ENCODE peak calls at places on chromosome X, in seven cellular contexts. R is HepG2, S is esophagus muscularis mucosa, M is AG09319, F is HFFc6, U is cardiac muscle cell, P is brain microvascular endothelial cell. Y is an unnamed sample.

GRCh38 chrX:15334561-15334960 is 762 bp downstream of the PIGA start:
- DNase-seq in P (peak), U (peak), F (peak), S (no peak), R (no peak), M (no peak), Y (no peak)

GRCh38 chrX:47218920-47219815 is 687 bp downstream of the CDK16 start:
- DNase-seq in P (no peak), M (no peak), R (no peak), S (no peak), U (peak), F (no peak), Y (peak)

GRCh38 chrX:44432641-44433040 is 89.2 kb upstream of the EFHC2 start:
- DNase-seq in S (no peak), M (no peak), U (peak), F (no peak), P (no peak), R (no peak), Y (no peak)

GRCh38 chrX:30659421-30659820 is 6.2 kb downstream of the GK start:
- DNase-seq in M (no peak), S (no peak), P (peak), F (peak), U (peak), R (no peak), Y (no peak)

GRCh38 chrX:153885968-153886903 is at the start of gene L1CAM:
- DNase-seq in F (no peak), M (no peak), P (no peak), S (no peak), R (no peak), U (no peak), Y (peak)

GRCh38 chrX:56786889-56787733 is 58.1 kb downstream of the NBDY start:
- DNase-seq in S (no peak), P (no peak), F (no peak), R (no peak), U (no peak), M (no peak), Y (peak)

GRCh38 chrX:48834383-48834709 is 1.1 kb downstream of the PCSK1N start:
- DNase-seq in U (no peak), M (no peak), F (no peak), S (no peak), P (no peak), R (no peak), Y (no peak)

GRCh38 chrX:14039344-14039743 is 9.7 kb upstream of the GEMIN8 start:
- DNase-seq in U (peak), F (peak), P (peak), M (no peak), S (no peak), R (peak), Y (no peak)

GRCh38 chrX:136608295-136608933 is 39.5 kb upstream of the CD40LG start:
- DNase-seq in S (no peak), U (peak), R (no peak), P (no peak), M (no peak), F (no peak), Y (no peak)

GRCh38 chrX:49039598-49040375 is 3.4 kb downstream of the TFE3 start:
- DNase-seq in P (peak), R (peak), F (peak), M (peak), S (peak), U (peak), Y (no peak)

GRCh38 chrX:40623665-40624064 is 437 bp downstream of the MPC1L start:
- DNase-seq in P (no peak), R (no peak), M (no peak), U (no peak), S (no peak), F (no peak), Y (no peak)

GRCh38 chrX:48580662-48581061 is 6.4 kb downstream of the RBM3 start:
- DNase-seq in F (no peak), R (no peak), M (no peak), P (no peak), S (no peak), U (no peak), Y (no peak)

GRCh38 chrX:56994375-56995270 is 718 bp downstream of the SPIN3 start:
- DNase-seq in U (peak), S (no peak), R (no peak), F (no peak), P (no peak), M (no peak), Y (no peak)

GRCh38 chrX:71095555-71095970 is at the start of gene FOXO4:
- DNase-seq in R (peak), F (peak), M (peak), S (peak), P (peak), U (peak), Y (peak)

GRCh38 chrX:2568125-2568524 is 67.3 kb upstream of the DHRSX start:
- DNase-seq in P (no peak), U (no peak), M (no peak), S (no peak), R (no peak), F (no peak), Y (no peak)

GRCh38 chrX:95071052-95071451 is 1397.0 kb downstream of the FAM133A start:
- DNase-seq in U (peak), M (no peak), P (no peak), F (no peak), R (no peak), S (no peak), Y (no peak)

GRCh38 chrX:55489315-55490009 is at the start of gene USP51:
- DNase-seq in P (peak), M (peak), F (no peak), S (peak), U (peak), R (no peak), Y (no peak)

DNA sequence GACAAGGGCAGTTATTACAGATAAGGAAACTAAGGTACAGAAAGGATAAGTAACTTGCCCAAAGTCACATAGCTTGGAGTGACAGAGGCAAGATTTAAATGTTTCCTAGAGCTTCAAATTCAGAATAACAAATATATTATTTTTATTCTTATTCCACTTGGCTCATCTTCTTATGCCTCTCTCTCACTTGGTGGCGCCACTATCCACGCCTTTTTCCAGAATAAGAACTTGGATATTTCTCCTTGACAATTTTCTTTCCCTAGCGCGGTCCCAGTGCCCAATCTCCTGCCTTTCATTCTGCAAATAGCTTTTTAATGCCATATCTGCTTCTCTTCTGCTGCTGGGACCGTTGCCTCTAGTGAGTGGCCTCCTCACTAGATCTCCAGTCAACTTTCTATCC is 78.5 kb downstream of the MSN start:
- DNase-seq in S (no peak), U (peak), M (no peak), F (no peak), P (no peak), R (no peak), Y (no peak)
- TF ChIP-seq CTCF in S (no peak), U (peak), M (no peak), F (peak), P (peak), R (no peak), Y (peak)

GRCh38 chrX:107894038-107894437 is 68.4 kb downstream of the MID2 start:
- DNase-seq in S (no peak), F (peak), P (peak), M (no peak), R (peak), U (peak), Y (no peak)
- TF ChIP-seq CTCF in S (peak), F (peak), P (peak), M (peak), R (peak), U (peak), Y (peak)

GRCh38 chrX:133177202-133177601 is 41.0 kb downstream of the TFDP3 start:
- DNase-seq in P (no peak), S (no peak), U (no peak), F (no peak), M (no peak), R (no peak), Y (no peak)

DNA sequence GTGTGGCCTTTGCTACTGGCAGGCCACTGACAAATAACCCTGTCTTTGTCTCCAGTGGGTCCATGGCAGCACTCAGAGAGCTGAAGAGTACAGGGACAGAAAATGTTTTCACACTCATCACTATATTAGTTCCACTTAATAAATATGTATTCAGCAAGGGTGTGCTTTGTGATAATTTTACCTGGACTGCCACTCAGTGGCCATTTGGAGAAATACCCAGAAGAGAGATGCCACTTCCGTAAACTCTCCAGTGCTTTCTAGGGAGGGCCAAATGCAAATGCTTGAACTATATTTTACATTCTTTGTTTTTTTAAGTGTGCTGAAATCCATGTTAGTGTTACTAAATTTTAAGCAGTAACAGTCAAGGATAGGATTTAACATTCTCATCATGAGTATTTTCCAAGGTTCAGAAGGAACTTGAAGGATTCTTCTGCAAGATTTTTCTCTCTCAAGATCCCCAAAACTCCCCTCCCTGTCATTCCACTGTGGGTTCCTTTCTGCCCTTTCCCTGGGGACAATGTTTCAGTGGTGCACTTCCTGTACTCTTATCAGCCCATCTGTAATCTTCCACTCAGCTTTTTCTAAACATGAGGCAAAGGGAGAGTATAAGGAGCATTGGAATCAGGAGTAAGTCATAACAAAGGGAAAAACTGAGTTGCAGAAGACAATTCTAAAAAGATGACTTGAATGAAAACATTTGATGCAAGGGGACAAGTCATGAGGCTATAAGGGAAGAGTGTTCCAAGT is 46.0 kb downstream of the TFDP3 start:
- DNase-seq in R (no peak), M (no peak), F (no peak), P (peak), S (no peak), U (peak), Y (no peak)
- TF ChIP-seq CTCF in R (peak), M (peak), F (no peak), P (peak), S (peak), U (peak), Y (peak)

GRCh38 chrX:42714981-42715688 is 62.8 kb downstream of the PPP1R2C start:
- DNase-seq in S (no peak), U (peak), P (no peak), M (no peak), F (no peak), R (peak), Y (no peak)
- TF ChIP-seq CTCF in S (peak), U (peak), P (peak), M (peak), F (no peak), R (peak), Y (peak)

DNA sequence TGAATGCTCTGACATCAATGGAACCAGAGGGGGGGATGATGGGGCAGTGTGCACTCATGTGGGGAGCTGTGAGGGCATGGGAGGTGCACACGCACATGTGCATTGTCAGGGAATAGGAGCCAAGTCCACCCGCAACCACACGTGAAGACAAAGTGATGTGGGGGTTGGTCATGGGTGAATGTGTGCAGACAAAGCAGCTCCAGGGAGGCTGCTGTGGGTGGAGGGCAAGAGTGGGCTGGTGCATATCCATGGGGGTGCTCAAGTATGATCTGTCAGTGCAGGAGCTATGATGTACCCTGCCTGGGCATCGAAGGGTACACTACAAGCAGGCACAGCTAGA is 301.9 kb downstream of the TEX13C start:
- DNase-seq in M (no peak), P (no peak), S (peak), R (no peak), U (no peak), F (no peak), Y (no peak)
- TF ChIP-seq CTCF in M (no peak), P (no peak), S (no peak), R (no peak), U (no peak), F (no peak), Y (no peak)

DNA sequence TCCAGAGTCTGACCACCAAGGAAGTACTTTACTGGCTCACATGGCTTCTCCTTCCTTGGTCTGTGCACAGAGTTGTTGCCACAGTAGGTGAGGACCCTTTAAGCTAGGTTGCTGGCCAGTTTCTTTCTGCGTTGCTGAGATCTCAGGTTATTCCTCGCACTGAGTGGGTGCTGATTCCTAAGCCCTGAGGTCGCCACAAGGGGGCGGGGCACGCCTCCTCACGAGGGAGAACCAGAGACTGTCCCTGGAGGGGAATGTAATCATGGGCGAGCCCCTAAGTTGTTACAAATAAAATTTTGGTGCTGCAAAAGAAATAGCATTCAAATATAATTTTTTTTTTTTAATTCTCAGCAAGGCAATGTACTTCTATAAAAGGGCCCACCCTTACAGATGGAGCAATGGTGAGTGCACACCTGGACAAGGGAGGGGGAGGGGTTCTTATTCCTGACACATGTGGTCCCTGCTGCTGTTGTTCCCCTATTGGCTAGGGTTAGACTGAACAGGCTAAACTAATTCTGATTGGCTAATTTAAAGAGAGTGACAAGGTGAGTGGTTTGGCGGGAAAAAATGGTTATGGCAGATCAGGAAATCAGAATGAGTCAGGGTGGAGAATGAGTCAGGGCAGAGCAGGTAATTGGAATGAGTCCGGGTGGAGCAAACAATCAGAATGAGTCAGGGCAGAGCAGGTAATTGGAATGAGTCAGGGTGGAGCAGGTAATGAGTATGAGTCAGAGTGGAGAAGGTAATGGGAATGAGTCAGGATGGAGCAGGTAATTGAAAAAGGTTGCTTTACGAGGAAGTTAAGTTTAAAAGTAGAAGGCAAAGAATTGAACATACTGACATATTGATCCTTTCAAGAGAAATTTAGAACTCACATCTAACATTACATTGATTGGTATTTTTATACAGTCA is 107.5 kb downstream of the VSIG4 start:
- DNase-seq in S (no peak), R (peak), M (no peak), P (no peak), U (no peak), F (no peak), Y (no peak)
- TF ChIP-seq CTCF in S (no peak), R (peak), M (no peak), P (no peak), U (no peak), F (no peak), Y (no peak)

GRCh38 chrX:103215768-103216085 is 819 bp downstream of the BEX4 start:
- DNase-seq in P (no peak), S (no peak), M (no peak), R (no peak), F (no peak), U (peak), Y (no peak)

GRCh38 chrX:103212749-103213457 is 2.0 kb upstream of the BEX4 start:
- DNase-seq in F (no peak), M (no peak), U (no peak), P (no peak), S (no peak), R (no peak), Y (no peak)

GRCh38 chrX:103215037-103215767 is at the start of gene BEX4:
- DNase-seq in U (peak), M (no peak), F (peak), R (no peak), S (peak), P (peak), Y (peak)

GRCh38 chrX:103210056-103210455 is 4.9 kb upstream of the BEX4 start:
- DNase-seq in R (no peak), U (no peak), P (no peak), F (no peak), S (no peak), M (no peak), Y (no peak)

GRCh38 chrX:103211012-103211715 is 3.7 kb upstream of the BEX4 start:
- DNase-seq in R (peak), S (no peak), U (peak), F (peak), M (no peak), P (peak), Y (no peak)
- TF ChIP-seq CTCF in R (peak), S (peak), U (peak), F (peak), M (peak), P (peak), Y (peak)

GRCh38 chrX:69489625-69490024 is 14.5 kb upstream of the NALF2 start:
- DNase-seq in R (no peak), P (no peak), M (no peak), S (no peak), U (no peak), F (no peak), Y (no peak)
- TF ChIP-seq CTCF in R (no peak), P (no peak), M (no peak), S (no peak), U (no peak), F (no peak), Y (no peak)

Y was measured in chondrocyte.